ENCODE peak calls at places on chromosomes 16 and 17, in five cellular contexts. H, P, D, X and S are unnamed samples.

GRCh38 chr16:2043296-2043979 is 4.2 kb downstream of the NTHL1 start:
- DNase-seq in H (no peak), P (no peak), D (no peak), X (no peak), S (no peak)

GRCh38 chr16:78877114-78877513 is 723.4 kb downstream of the MAF start:
- DNase-seq in H (no peak), P (no peak), D (no peak), X (no peak), S (no peak)

GRCh38 chr17:69492410-69493071 is 78.0 kb downstream of the MAP2K6 start:
- DNase-seq in H (no peak), P (peak; percentile 67), D (peak; percentile 62), X (peak; percentile 92), S (no peak)

GRCh38 chr17:45061606-45062205 is 589 bp downstream of the NMT1 start:
- DNase-seq in H (no peak), P (no peak), D (no peak), X (no peak), S (no peak)

GRCh38 chr16:27818231-27818630 is 245.3 kb downstream of the GSG1L start:
- DNase-seq in H (no peak), P (no peak), D (no peak), X (no peak), S (peak; percentile 17)

GRCh38 chr17:31339906-31340661 is 18.7 kb upstream of the EVI2A start:
- DNase-seq in H (peak; percentile 20), P (no peak), D (no peak), X (peak; percentile 93), S (no peak)

GRCh38 chr16:85728879-85729278 is 22.0 kb downstream of the C16orf74 start:
- DNase-seq in H (no peak), P (no peak), D (no peak), X (no peak), S (no peak)

GRCh38 chr17:28807925-28808641 is 34.5 kb downstream of the FAM222B start:
- DNase-seq in H (peak; percentile 38), P (peak; percentile 57), D (no peak), X (peak; percentile 89), S (no peak)

GRCh38 chr16:75550211-75550662 is 5.8 kb downstream of the TMEM231 start:
- DNase-seq in H (peak; percentile 52), P (peak; percentile 49), D (no peak), X (peak; percentile 55), S (no peak)

GRCh38 chr17:78697846-78698343 is 84.2 kb downstream of the CYTH1 start:
- DNase-seq in H (no peak), P (no peak), D (no peak), X (no peak), S (no peak)

GRCh38 chr17:55642741-55643140 is 79.9 kb downstream of the TMEM100 start:
- DNase-seq in H (no peak), P (no peak), D (no peak), X (no peak), S (no peak)

GRCh38 chr16:4945560-4946502 is 8.9 kb upstream of the PPL start:
- DNase-seq in H (peak; percentile 53), P (peak; percentile 74), D (peak; percentile 93), X (no peak), S (no peak)

GRCh38 chr17:17170346-17170976 is 35.7 kb downstream of the PLD6 start:
- DNase-seq in H (no peak), P (no peak), D (no peak), X (peak; percentile 47), S (peak; percentile 36)

GRCh38 chr17:67636841-67637240 is 80.9 kb upstream of the NOL11 start:
- DNase-seq in H (no peak), P (no peak), D (no peak), X (peak; percentile 83), S (no peak)

GRCh38 chr17:3910420-3911270 is 5.6 kb downstream of the P2RX1 start:
- DNase-seq in H (no peak), P (no peak), D (no peak), X (no peak), S (no peak)

GRCh38 chr16:72126429-72126765 is 32.8 kb downstream of the DHX38 start:
- DNase-seq in H (no peak), P (no peak), D (no peak), X (no peak), S (no peak)

GRCh38 chr16:54460254-54460860 is 173.8 kb upstream of the IRX3 start:
- DNase-seq in H (no peak), P (no peak), D (no peak), X (no peak), S (no peak)
- TF ChIP-seq CTCF in H (no peak), P (no peak), D (no peak), X (no peak), S (no peak)

GRCh38 chr16:69396187-69397061 is 10.6 kb upstream of the TERF2 start:
- DNase-seq in H (peak; percentile 88), P (peak; percentile 59), D (no peak), X (peak; percentile 84), S (no peak)
- TF ChIP-seq CTCF in H (peak; percentile 73), P (peak; percentile 83), D (peak; percentile 85), X (peak; percentile 60), S (peak; percentile 89)

GRCh38 chr17:13940858-13941665 is 128.2 kb upstream of the COX10 start:
- DNase-seq in H (no peak), P (peak; percentile 10), D (no peak), X (peak; percentile 59), S (no peak)
- TF ChIP-seq CTCF in H (no peak), P (no peak), D (no peak), X (no peak), S (peak; percentile 26)

GRCh38 chr16:24572069-24572468 is 32.7 kb downstream of the RBBP6 start:
- DNase-seq in H (no peak), P (no peak), D (no peak), X (no peak), S (no peak)

GRCh38 chr16:24562811-24563210 is 23.4 kb downstream of the RBBP6 start:
- DNase-seq in H (no peak), P (no peak), D (no peak), X (no peak), S (no peak)

GRCh38 chr16:24573141-24573540 is 33.8 kb downstream of the RBBP6 start:
- DNase-seq in H (no peak), P (no peak), D (no peak), X (no peak), S (no peak)

GRCh38 chr16:24568392-24568791 is 29.0 kb downstream of the RBBP6 start:
- DNase-seq in H (no peak), P (no peak), D (no peak), X (peak; percentile 23), S (no peak)
- TF ChIP-seq CTCF in H (no peak), P (peak; percentile 65), D (peak; percentile 57), X (peak; percentile 20), S (peak; percentile 80)

GRCh38 chr16:69077251-69077650 is 28.2 kb upstream of the HAS3 start:
- DNase-seq in H (no peak), P (no peak), D (peak; percentile 74), X (peak; percentile 84), S (no peak)
- TF ChIP-seq CTCF in H (no peak), P (no peak), D (no peak), X (no peak), S (no peak)

GRCh38 chr17:27559506-27559931 is 71.5 kb upstream of the LGALS9 start:
- DNase-seq in H (peak; percentile 76), P (no peak), D (no peak), X (peak; percentile 71), S (no peak)
- TF ChIP-seq CTCF in H (no peak), P (no peak), D (no peak), X (peak; percentile 57), S (no peak)